ENCODE peak calls at places on chromosomes 2 and 18, in nine cellular contexts. K is NCI-H146; V is heart left ventricle; W is brain pericyte; U is WERI-Rb-1; E is non-pigmented ciliary epithelial cell; A is immature natural killer cell; N is CD8-positive, alpha-beta memory T cell; F is NCI-H2081. I is an unnamed sample.

GRCh38 chr2:127394464-127394863 is 6.7 kb upstream of the MAP3K2 start:
- DNase-seq in W (no peak), E (no peak), V (no peak), F (no peak), U (no peak), A (no peak), N (no peak), K (no peak), I (no peak)

GRCh38 chr18:24010673-24011072 is 3.9 kb upstream of the TTC39C start:
- DNase-seq in A (no peak), E (no peak), K (no peak), U (no peak), W (no peak), V (no peak), F (no peak), N (no peak), I (no peak)

GRCh38 chr2:37389984-37390765 is 45.7 kb downstream of the QPCT start:
- DNase-seq in A (peak; percentile 26), V (peak; percentile 30), E (peak; percentile 72), U (peak; percentile 43), N (peak; percentile 55), K (peak; percentile 29), W (no peak), F (peak; percentile 19), I (peak; percentile 95)

GRCh38 chr2:84849271-84849952 is 31.5 kb downstream of the TRABD2A start:
- DNase-seq in F (peak; percentile 55), E (no peak), W (no peak), N (peak; percentile 49), K (no peak), A (peak; percentile 47), U (peak; percentile 15), V (no peak), I (no peak)

GRCh38 chr2:226387499-226387942 is 412.1 kb downstream of the IRS1 start:
- DNase-seq in E (no peak), W (no peak), A (no peak), K (no peak), V (no peak), U (no peak), N (no peak), F (no peak), I (no peak)

GRCh38 chr18:75070625-75071483 is 138.1 kb downstream of the PTGR3 start:
- DNase-seq in K (peak; percentile 79), U (peak; percentile 61), N (peak; percentile 67), W (peak; percentile 8), E (peak; percentile 72), A (peak; percentile 60), F (peak; percentile 87), V (peak; percentile 53), I (peak; percentile 94)

GRCh38 chr2:46954951-46955571 is 39.5 kb upstream of the MCFD2 start:
- DNase-seq in V (peak; percentile 55), F (no peak), N (no peak), W (no peak), E (peak; percentile 76), K (no peak), U (peak; percentile 24), A (no peak), I (peak; percentile 40)

GRCh38 chr18:39455300-39455699 is 1889.7 kb upstream of the CELF4 start:
- DNase-seq in V (no peak), W (no peak), E (no peak), A (no peak), F (no peak), K (no peak), U (no peak), N (no peak), I (no peak)

GRCh38 chr2:105969552-105969951 is 224.5 kb downstream of the UXS1 start:
- DNase-seq in E (no peak), V (no peak), K (peak; percentile 40), N (no peak), W (no peak), A (no peak), U (peak; percentile 65), F (peak; percentile 35), I (peak; percentile 76)

GRCh38 chr2:167103028-167103756 is 214.9 kb downstream of the XIRP2 start:
- DNase-seq in N (no peak), K (no peak), F (no peak), W (no peak), V (no peak), E (no peak), A (no peak), U (no peak), I (no peak)

GRCh38 chr2:177717831-177718618 is 325.5 kb downstream of the AGPS start:
- DNase-seq in N (no peak), W (no peak), F (no peak), U (no peak), V (no peak), A (no peak), E (no peak), K (no peak), I (peak; percentile 49)

GRCh38 chr18:61841709-61842108 is 51.1 kb downstream of the RNF152 start:
- DNase-seq in K (no peak), A (no peak), E (no peak), W (no peak), N (no peak), U (peak; percentile 77), F (no peak), V (no peak), I (no peak)

GRCh38 chr2:134681201-134681600 is 37.6 kb downstream of the TMEM163 start:
- DNase-seq in V (no peak), U (no peak), W (no peak), N (no peak), F (no peak), A (no peak), E (no peak), K (no peak), I (no peak)

GRCh38 chr18:78784861-78785260 is 194.8 kb upstream of the SALL3 start:
- DNase-seq in E (no peak), F (no peak), V (no peak), N (no peak), W (no peak), K (no peak), A (no peak), U (no peak), I (no peak)

GRCh38 chr2:217614498-217614897 is 388.3 kb downstream of the TNS1 start:
- DNase-seq in K (no peak), F (no peak), N (no peak), E (no peak), V (no peak), A (no peak), W (no peak), U (no peak), I (no peak)

I was measured in DMS53.